ENCODE peak calls at places on chromosomes 3 and 15, in ten cellular contexts. P, H, W, D, M, Z, A, N, X and Q are unnamed samples.

GRCh38 chr15:65532738-65533051 is 2.4 kb downstream of the HACD3 start:
- DNase-seq in P (no peak), H (no peak), W (no peak), D (no peak), M (no peak), Z (no peak), A (no peak), N (no peak), X (peak; percentile 35), Q (no peak)

GRCh38 chr3:46517782-46518181 is 20.0 kb downstream of the RTP3 start:
- DNase-seq in P (no peak), H (no peak), W (no peak), D (no peak), M (no peak), Z (no peak), A (no peak), N (no peak), X (no peak), Q (no peak)

GRCh38 chr3:42507252-42507651 is 4.8 kb downstream of the VIPR1 start:
- DNase-seq in P (no peak), H (no peak), W (no peak), D (no peak), M (no peak), Z (peak; percentile 58), A (no peak), N (peak; percentile 87), X (no peak), Q (peak; percentile 80)

GRCh38 chr3:190671658-190672057 is 157.8 kb downstream of the IL1RAP start:
- DNase-seq in P (no peak), H (no peak), W (no peak), D (no peak), M (no peak), Z (no peak), A (no peak), N (no peak), X (peak; percentile 42), Q (no peak)

GRCh38 chr3:62139957-62140356 is 233.4 kb downstream of the FEZF2 start:
- DNase-seq in P (no peak), H (no peak), W (no peak), D (no peak), M (no peak), Z (peak; percentile 89), A (no peak), N (no peak), X (peak; percentile 78), Q (no peak)

GRCh38 chr3:29694783-29695182 is 413.9 kb downstream of the RBMS3 start:
- DNase-seq in P (no peak), H (no peak), W (no peak), D (no peak), M (no peak), Z (no peak), A (no peak), N (peak; percentile 42), X (peak; percentile 97), Q (no peak)

GRCh38 chr3:161800985-161801559 is 304.5 kb downstream of the OTOL1 start:
- DNase-seq in P (no peak), H (peak; percentile 63), W (no peak), D (no peak), M (no peak), Z (no peak), A (no peak), N (no peak), X (no peak), Q (no peak)

GRCh38 chr15:66982250-66982649 is 83.2 kb upstream of the SMAD3 start:
- DNase-seq in P (no peak), H (no peak), W (no peak), D (no peak), M (no peak), Z (no peak), A (no peak), N (no peak), X (no peak), Q (no peak)

GRCh38 chr15:90860450-90860849 is 7.9 kb upstream of the FURIN start:
- DNase-seq in P (no peak), H (no peak), W (no peak), D (no peak), M (no peak), Z (no peak), A (peak; percentile 54), N (no peak), X (no peak), Q (no peak)

DNA sequence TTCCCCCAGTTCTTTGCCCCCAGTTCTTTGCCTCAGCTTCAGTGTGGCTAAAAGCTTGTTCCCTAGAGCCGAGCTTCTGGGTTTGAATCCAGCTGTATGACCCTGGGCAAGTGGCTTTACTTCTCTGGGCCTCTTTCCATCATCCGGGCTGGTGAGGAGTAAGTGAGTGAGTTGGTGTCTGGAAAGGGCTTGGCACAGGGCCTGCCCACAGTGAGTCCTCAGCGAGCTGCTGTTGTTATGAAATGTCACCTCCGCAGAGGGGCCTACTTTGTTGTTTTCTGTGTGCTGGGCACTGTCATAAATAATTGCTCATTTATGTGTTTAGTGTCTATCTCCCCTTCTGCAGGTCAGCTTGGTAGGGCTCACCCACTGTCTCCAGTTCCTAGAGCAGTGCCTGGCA is 31.7 kb downstream of the SLC6A6 start:
- DNase-seq in P (no peak), H (no peak), W (no peak), D (no peak), M (no peak), Z (no peak), A (no peak), N (peak; percentile 87), X (peak; percentile 58), Q (no peak)
- H3K4me1 ChIP-seq in P (peaks cover 40% of the 10 kb centered on the region), H (peaks cover 33% of the 10 kb centered on the region), W (peaks cover 49% of the 10 kb centered on the region), D (peaks cover 89% of the 10 kb centered on the region), M (peaks cover 2% of the 10 kb centered on the region), Z (peaks cover 36% of the 10 kb centered on the region), A (peaks cover 96% of the 10 kb centered on the region), N (peaks cover 98% of the 10 kb centered on the region), X (peaks cover 12% of the 10 kb centered on the region), Q (peaks cover 72% of the 10 kb centered on the region)

DNA sequence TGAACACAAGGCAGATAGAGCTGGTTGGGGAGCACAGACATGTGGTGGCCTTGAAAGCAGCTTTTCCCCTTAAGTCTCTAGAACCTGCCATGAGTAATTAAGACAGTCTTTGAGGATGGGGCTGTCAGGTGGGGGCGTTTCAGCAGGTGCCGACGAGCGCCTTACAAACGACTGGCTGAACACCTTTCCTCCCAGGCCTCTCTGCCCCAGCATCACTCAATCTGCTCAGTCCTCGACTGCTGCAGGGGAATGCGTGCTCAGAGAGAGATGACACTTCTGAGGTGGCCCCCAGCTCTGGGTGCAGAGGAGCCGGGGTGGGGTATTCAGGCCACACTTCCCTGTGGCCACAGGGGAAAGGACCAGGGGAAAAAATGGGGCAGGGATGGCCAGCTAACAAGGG is 8.1 kb upstream of the NCKIPSD start:
- DNase-seq in P (no peak), H (no peak), W (no peak), D (no peak), M (no peak), Z (no peak), A (no peak), N (no peak), X (no peak), Q (no peak)
- H3K36me3 ChIP-seq in P (peaks cover 36% of the 10 kb centered on the region), H (peaks cover 89% of the 10 kb centered on the region), W (no peaks in the 10 kb centered on the region), D (peaks cover 50% of the 10 kb centered on the region), M (no peaks in the 10 kb centered on the region), Z (peaks cover 34% of the 10 kb centered on the region), A (peaks cover 61% of the 10 kb centered on the region), N (peaks cover 65% of the 10 kb centered on the region), X (peaks cover 57% of the 10 kb centered on the region), Q (peaks cover 62% of the 10 kb centered on the region)

DNA sequence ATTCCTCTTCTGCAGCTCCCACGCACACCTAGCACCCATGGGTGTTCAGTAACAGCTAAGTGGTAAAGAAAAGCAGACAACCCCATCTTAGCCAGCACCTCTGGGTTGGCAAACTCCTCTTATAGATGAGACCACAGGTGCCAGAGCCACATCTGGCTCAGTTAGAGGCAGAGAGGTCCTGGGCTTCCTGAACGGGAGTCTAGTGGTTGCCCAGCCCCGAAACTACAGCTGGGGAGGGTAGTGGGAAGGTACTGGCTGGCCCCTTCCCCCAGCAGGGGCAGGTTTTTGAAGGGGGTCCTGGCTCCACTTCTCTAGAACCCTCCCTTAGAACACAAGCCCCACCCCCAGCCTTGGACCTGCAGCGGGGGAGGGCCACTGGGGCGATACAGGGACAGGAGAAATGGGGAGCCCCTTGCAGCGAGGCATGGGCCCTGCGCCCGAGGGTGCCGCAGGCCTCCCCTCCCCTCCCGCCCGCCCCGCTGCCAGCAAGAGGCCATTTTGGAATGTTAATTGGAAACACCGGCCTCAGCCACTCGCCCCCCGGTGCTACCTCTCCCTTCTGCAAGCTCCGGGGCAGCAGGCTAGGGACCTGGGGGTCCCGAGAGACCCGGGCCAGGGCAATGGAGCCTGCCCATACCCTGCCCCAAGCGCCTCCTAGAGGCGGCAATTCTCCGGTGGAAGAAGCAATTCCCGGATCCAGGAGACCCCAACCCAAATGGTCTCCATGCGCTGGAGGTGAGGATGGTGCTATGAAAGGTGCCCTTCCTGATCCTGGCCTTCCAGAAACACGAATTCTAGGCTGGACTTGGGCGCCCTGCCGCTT is 1.5 kb downstream of the DUSP7 start:
- DNase-seq in P (no peak), H (peak; percentile 33), W (no peak), D (no peak), M (peak; percentile 40), Z (no peak), A (no peak), N (no peak), X (no peak), Q (peak; percentile 28)
- TF ChIP-seq CTCF in P (peak; percentile 5), H (peak; percentile 58), W (peak; percentile 27), D (no peak), M (peak; percentile 9), Z (no peak), A (peak; percentile 56), N (no peak), X (peak; percentile 50), Q (peak; percentile 11)

GRCh38 chr3:63977893-63978292 is 45.4 kb downstream of the PSMD6 start:
- DNase-seq in P (no peak), H (no peak), W (no peak), D (no peak), M (no peak), Z (no peak), A (no peak), N (no peak), X (peak; percentile 15), Q (no peak)
- H3K4me1 ChIP-seq in P (peaks cover 23% of the 10 kb centered on the region), H (no peaks in the 10 kb centered on the region), W (peaks cover 14% of the 10 kb centered on the region), D (peaks cover 77% of the 10 kb centered on the region), M (no peaks in the 10 kb centered on the region), Z (peaks cover 11% of the 10 kb centered on the region), A (peaks cover 49% of the 10 kb centered on the region), N (peaks cover 83% of the 10 kb centered on the region), X (no peaks in the 10 kb centered on the region), Q (peaks cover 4% of the 10 kb centered on the region)

GRCh38 chr3:98969295-98969694 is 67.8 kb upstream of the DCBLD2 start:
- DNase-seq in P (no peak), H (no peak), W (no peak), D (no peak), M (no peak), Z (no peak), A (no peak), N (no peak), X (no peak), Q (no peak)

GRCh38 chr3:98972720-98973119 is 71.2 kb upstream of the DCBLD2 start:
- DNase-seq in P (no peak), H (no peak), W (no peak), D (no peak), M (no peak), Z (no peak), A (no peak), N (no peak), X (no peak), Q (no peak)

GRCh38 chr3:98972155-98972554 is 70.7 kb upstream of the DCBLD2 start:
- DNase-seq in P (no peak), H (no peak), W (no peak), D (no peak), M (no peak), Z (no peak), A (no peak), N (no peak), X (peak; percentile 91), Q (no peak)

GRCh38 chr3:98968824-98969223 is 67.3 kb upstream of the DCBLD2 start:
- DNase-seq in P (no peak), H (no peak), W (no peak), D (no peak), M (no peak), Z (no peak), A (no peak), N (no peak), X (no peak), Q (no peak)

GRCh38 chr3:98971183-98971681 is 69.7 kb upstream of the DCBLD2 start:
- DNase-seq in P (no peak), H (no peak), W (no peak), D (no peak), M (no peak), Z (no peak), A (no peak), N (no peak), X (peak; percentile 27), Q (no peak)
- H3K36me3 ChIP-seq in P (no peaks in the 10 kb centered on the region), H (no peaks in the 10 kb centered on the region), W (no peaks in the 10 kb centered on the region), D (no peaks in the 10 kb centered on the region), M (no peaks in the 10 kb centered on the region), Z (no peaks in the 10 kb centered on the region), A (no peaks in the 10 kb centered on the region), N (no peaks in the 10 kb centered on the region), X (no peaks in the 10 kb centered on the region), Q (no peaks in the 10 kb centered on the region)